ENCODE peak calls at places on chromosome 2, in four cellular contexts. One of them, this sample, is unnamed. For H3K9me3, the result is how much of the 10 kb centered on the place peaks cover.

GRCh38 chr2:142672698-142673097 is 204.8 kb upstream of the KYNU start:
- DNase-seq in gastrocnemius medialis: no peak
- DNase-seq in endothelial cell of umbilical vein: no peak
- DNase-seq in A549: no peak
- DNase-seq in this sample: no peak

GRCh38 chr2:126754240-126755004 is 98.5 kb downstream of the GYPC start:
- DNase-seq in gastrocnemius medialis: no peak
- DNase-seq in A549: no peak
- DNase-seq in endothelial cell of umbilical vein: no peak
- DNase-seq in this sample: no peak

GRCh38 chr2:218166791-218167190 is at the start of gene CXCR1:
- DNase-seq in endothelial cell of umbilical vein: no peak
- DNase-seq in A549: no peak
- DNase-seq in gastrocnemius medialis: no peak
- DNase-seq in this sample: no peak

GRCh38 chr2:16478817-16479216 is 186.8 kb downstream of the CYRIA start:
- DNase-seq in A549: no peak
- DNase-seq in endothelial cell of umbilical vein: no peak
- DNase-seq in gastrocnemius medialis: no peak
- DNase-seq in this sample: no peak

GRCh38 chr2:189933911-189934399 is 128.6 kb downstream of the MSTN start:
- DNase-seq in endothelial cell of umbilical vein: peak
- DNase-seq in gastrocnemius medialis: no peak
- DNase-seq in A549: peak
- DNase-seq in this sample: no peak

GRCh38 chr2:127107622-127107999 is 657 bp upstream of the BIN1 start:
- DNase-seq in gastrocnemius medialis: no peak
- DNase-seq in A549: peak
- DNase-seq in endothelial cell of umbilical vein: no peak
- DNase-seq in this sample: no peak

GRCh38 chr2:192675640-192676039 is 480.9 kb upstream of the TMEFF2 start:
- DNase-seq in endothelial cell of umbilical vein: no peak
- DNase-seq in gastrocnemius medialis: no peak
- DNase-seq in A549: no peak
- DNase-seq in this sample: no peak

GRCh38 chr2:173966274-173967098 is 1.3 kb upstream of the SP3 start:
- DNase-seq in gastrocnemius medialis: no peak
- DNase-seq in A549: peak
- DNase-seq in endothelial cell of umbilical vein: no peak
- DNase-seq in this sample: no peak

GRCh38 chr2:220394433-220394832 is 767.0 kb downstream of the SLC4A3 start:
- DNase-seq in A549: no peak
- DNase-seq in endothelial cell of umbilical vein: no peak
- DNase-seq in gastrocnemius medialis: no peak
- DNase-seq in this sample: no peak

GRCh38 chr2:41854227-41854626 is 193.6 kb upstream of the PKDCC start:
- DNase-seq in gastrocnemius medialis: no peak
- DNase-seq in A549: no peak
- DNase-seq in endothelial cell of umbilical vein: no peak
- DNase-seq in this sample: no peak

GRCh38 chr2:37583867-37584266 is 87.6 kb downstream of the CDC42EP3 start:
- DNase-seq in A549: no peak
- DNase-seq in gastrocnemius medialis: no peak
- DNase-seq in endothelial cell of umbilical vein: peak
- DNase-seq in this sample: no peak

GRCh38 chr2:119683717-119684443 is 4.9 kb downstream of the TMEM177 start:
- DNase-seq in A549: no peak
- DNase-seq in gastrocnemius medialis: no peak
- DNase-seq in endothelial cell of umbilical vein: no peak
- DNase-seq in this sample: no peak

GRCh38 chr2:151638188-151638933 is 95.9 kb downstream of the NEB start:
- DNase-seq in A549: no peak
- DNase-seq in gastrocnemius medialis: no peak
- DNase-seq in endothelial cell of umbilical vein: peak
- DNase-seq in this sample: no peak

GRCh38 chr2:57396364-57397098 is 650.1 kb upstream of the VRK2 start:
- DNase-seq in endothelial cell of umbilical vein: no peak
- DNase-seq in A549: no peak
- DNase-seq in gastrocnemius medialis: no peak
- DNase-seq in this sample: no peak

GRCh38 chr2:157592983-157593382 is 35.7 kb downstream of the ACVR1C start:
- DNase-seq in A549: no peak
- DNase-seq in gastrocnemius medialis: no peak
- DNase-seq in endothelial cell of umbilical vein: peak
- DNase-seq in this sample: no peak

GRCh38 chr2:159506764-159507406 is 109.5 kb downstream of the BAZ2B start:
- DNase-seq in endothelial cell of umbilical vein: peak
- DNase-seq in A549: no peak
- DNase-seq in gastrocnemius medialis: no peak
- DNase-seq in this sample: no peak

GRCh38 chr2:152622228-152622627 is 95.0 kb downstream of the PRPF40A start:
- DNase-seq in A549: no peak
- DNase-seq in gastrocnemius medialis: no peak
- DNase-seq in endothelial cell of umbilical vein: no peak
- DNase-seq in this sample: no peak

DNA sequence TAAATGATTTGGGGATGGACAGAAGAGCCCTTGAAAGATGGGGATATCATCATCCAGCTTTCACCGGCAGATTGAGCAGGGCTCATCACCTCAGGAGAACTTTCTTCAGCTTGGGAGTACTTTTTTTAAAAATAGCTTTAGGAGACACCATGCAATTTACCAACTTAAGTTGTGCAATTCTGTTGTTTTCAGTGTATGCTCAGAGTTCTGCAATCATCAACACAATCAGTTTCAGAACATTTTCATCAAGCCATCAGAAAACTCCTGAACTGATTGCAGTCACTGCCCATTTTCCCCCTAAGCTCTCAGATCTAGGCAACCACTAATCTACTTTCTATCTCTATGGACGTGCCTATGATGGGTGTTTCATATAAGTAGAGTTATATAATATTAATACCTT is 117.7 kb downstream of the CRIM1 start:
- DNase-seq in gastrocnemius medialis: no peak
- DNase-seq in endothelial cell of umbilical vein: no peak
- DNase-seq in A549: no peak
- DNase-seq in this sample: no peak
- H3K9me3 ChIP-seq in gastrocnemius medialis: under half
- H3K9me3 ChIP-seq in endothelial cell of umbilical vein: under half
- H3K9me3 ChIP-seq in A549: half or more
- H3K9me3 ChIP-seq in this sample: under half

DNA sequence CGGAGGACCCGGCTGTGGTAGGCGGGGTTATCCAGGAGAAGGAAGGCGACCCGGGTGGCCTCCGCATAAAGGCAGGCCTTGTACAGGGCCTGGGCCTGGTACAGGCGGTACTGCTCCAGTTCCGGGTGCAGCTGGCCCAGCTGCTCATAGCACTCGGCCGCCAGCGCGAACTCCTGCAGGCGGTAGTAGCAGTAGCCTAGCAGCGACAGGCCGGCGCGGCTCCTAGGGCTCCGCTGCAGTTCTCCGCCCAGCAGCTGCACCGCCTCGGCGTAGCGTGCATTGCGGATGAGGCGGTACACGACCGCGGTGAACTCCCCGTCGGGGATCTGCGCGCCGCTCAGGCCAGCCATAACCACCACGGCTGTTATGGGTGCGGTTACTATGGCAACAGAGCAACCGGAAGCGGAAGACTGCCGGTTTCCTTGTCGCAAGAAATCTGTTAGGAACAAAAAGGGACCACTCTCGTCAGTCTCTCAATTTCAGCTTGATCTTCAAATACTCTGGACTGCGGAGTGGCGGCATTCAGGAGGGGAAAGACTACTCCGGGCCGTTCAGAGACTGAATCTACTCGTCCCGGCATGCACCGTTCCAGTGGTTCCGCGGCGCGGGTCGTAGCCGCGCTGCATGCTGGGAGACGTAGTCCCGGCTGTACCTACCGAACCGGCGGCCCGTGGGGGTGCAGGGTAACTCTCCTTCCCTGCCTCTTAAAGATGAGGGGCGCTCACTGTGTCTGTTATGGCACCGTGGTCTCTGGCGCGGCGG is 160.0 kb downstream of the AGPS start:
- DNase-seq in gastrocnemius medialis: peak
- DNase-seq in A549: peak
- DNase-seq in endothelial cell of umbilical vein: peak
- DNase-seq in this sample: peak
- TF ChIP-seq POLR2A in gastrocnemius medialis: no peak
- TF ChIP-seq POLR2A in A549: peak
- TF ChIP-seq POLR2A in endothelial cell of umbilical vein: peak
- TF ChIP-seq POLR2A in this sample: peak

DNA sequence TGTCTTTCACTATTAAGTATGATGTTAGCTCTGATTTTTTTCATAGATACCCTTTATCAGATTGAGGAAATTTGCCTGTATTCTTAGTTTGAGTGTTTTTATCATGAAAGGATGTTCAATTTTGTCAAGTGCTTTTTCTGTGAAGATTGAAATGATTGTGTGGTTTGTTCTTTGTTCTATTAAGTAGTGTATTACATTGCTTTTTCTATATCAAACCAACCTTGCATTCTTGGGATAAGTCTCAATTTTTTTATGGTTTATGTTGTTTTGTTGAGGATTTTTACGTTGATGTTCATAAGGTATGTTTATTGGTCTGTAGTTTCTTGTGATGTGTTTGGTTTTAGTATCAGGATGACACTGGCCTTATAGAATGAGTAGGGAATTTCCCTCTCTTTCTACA is 19.1 kb downstream of the PDK1 start:
- DNase-seq in A549: no peak
- DNase-seq in endothelial cell of umbilical vein: no peak
- DNase-seq in gastrocnemius medialis: no peak
- DNase-seq in this sample: no peak
- H3K9me3 ChIP-seq in A549: under half
- H3K9me3 ChIP-seq in endothelial cell of umbilical vein: under half
- H3K9me3 ChIP-seq in gastrocnemius medialis: under half
- H3K9me3 ChIP-seq in this sample: under half

DNA sequence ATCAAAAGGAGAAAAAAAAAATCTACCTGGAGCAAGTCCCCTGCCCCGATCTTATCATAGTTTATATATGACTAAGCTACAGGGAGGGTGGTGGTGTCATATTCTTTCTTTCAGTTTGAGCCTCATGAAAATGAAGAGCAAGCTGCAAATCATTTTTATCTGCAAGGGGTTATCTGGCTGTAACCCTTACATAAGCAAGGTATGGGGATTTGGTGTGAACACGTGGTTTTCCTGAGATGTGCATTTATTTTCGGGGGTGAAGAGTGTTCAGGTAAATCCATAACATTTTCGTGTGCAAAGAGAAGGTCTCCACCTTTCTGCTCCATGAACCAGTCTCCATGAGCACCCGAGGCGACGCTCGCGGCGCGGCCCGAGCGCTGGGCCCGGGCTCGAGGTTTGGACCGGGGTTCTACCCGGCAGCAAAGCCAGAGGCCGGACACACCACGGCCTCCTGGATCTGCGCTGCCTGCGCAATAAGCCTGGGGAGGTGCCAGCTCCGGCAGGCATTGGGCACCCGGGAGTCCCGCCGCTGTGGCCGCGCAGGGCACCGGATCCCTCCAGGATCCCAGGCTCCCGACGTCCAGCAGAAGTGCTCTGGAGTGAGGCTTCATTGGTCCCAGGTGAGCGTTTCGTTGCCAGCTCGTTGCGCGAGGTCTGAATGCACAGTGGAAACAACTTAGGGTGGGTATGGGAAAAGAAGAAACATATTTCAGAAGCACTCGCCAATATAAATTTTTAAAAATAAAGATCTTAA is 36.1 kb upstream of the GPD2 start:
- DNase-seq in endothelial cell of umbilical vein: no peak
- DNase-seq in A549: peak
- DNase-seq in gastrocnemius medialis: peak
- DNase-seq in this sample: peak
- TF ChIP-seq POLR2A in endothelial cell of umbilical vein: no peak
- TF ChIP-seq POLR2A in A549: no peak
- TF ChIP-seq POLR2A in gastrocnemius medialis: no peak
- TF ChIP-seq POLR2A in this sample: peak

DNA sequence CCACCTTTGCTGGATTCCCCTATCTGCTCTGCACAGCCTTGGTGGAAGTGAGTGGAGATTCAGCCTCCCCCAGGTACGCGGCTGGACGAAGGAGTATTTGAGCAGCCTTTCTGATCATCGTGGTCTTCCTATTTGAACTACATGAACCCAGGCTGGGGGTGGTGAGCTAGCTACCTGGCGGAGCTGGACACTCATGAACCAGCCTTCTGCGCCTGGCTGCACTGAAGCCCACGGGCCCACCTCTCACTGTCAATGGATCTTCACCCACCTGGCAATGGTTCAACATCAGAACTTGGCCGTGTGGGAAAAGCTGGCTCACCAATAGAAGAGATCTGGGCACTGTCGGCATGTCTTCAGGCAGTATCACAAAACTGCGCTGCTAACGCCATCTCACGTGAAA is 35.4 kb downstream of the ANKMY1 start:
- DNase-seq in A549: no peak
- DNase-seq in gastrocnemius medialis: no peak
- DNase-seq in endothelial cell of umbilical vein: no peak
- DNase-seq in this sample: no peak
- H3K9me3 ChIP-seq in A549: under half
- H3K9me3 ChIP-seq in gastrocnemius medialis: under half
- H3K9me3 ChIP-seq in endothelial cell of umbilical vein: under half
- H3K9me3 ChIP-seq in this sample: under half

GRCh38 chr2:108447947-108448677 is 894 bp upstream of the GCC2 start:
- DNase-seq in A549: peak
- DNase-seq in gastrocnemius medialis: no peak
- DNase-seq in endothelial cell of umbilical vein: no peak
- DNase-seq in this sample: no peak

GRCh38 chr2:108449410-108450200 is 599 bp downstream of the GCC2 start:
- DNase-seq in gastrocnemius medialis: no peak
- DNase-seq in endothelial cell of umbilical vein: peak
- DNase-seq in A549: peak
- DNase-seq in this sample: peak

GRCh38 chr2:108451976-108452375 is 3.0 kb downstream of the GCC2 start:
- DNase-seq in A549: no peak
- DNase-seq in endothelial cell of umbilical vein: no peak
- DNase-seq in gastrocnemius medialis: no peak
- DNase-seq in this sample: no peak

GRCh38 chr2:108446703-108447102 is 2.3 kb upstream of the GCC2 start:
- DNase-seq in gastrocnemius medialis: no peak
- DNase-seq in endothelial cell of umbilical vein: no peak
- DNase-seq in A549: no peak
- DNase-seq in this sample: no peak

GRCh38 chr2:108448678-108449409 is at the start of gene GCC2:
- DNase-seq in endothelial cell of umbilical vein: peak
- DNase-seq in gastrocnemius medialis: peak
- DNase-seq in A549: peak
- DNase-seq in this sample: peak
- TF ChIP-seq POLR2A in endothelial cell of umbilical vein: peak
- TF ChIP-seq POLR2A in gastrocnemius medialis: peak
- TF ChIP-seq POLR2A in A549: peak
- TF ChIP-seq POLR2A in this sample: peak

DNA sequence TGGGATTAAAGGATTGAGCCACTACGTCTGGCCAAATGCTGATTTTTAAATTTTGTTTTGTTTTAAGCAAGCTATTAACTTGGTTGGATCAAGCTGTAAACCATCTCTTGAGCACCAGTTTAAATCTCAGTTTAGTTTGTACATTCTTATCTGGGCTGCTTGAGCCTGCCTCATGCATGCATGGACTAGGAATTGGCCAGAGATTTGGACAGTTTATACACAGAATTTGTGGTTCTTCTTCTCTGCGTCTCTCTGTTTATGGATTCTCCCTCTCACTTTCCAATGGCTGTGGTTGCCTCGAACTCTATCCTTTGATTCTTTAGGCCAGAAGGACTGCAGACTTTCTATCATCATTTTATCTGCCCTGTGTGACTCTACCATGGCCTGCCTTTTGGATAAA is 32.6 kb upstream of the PLB1 start:
- DNase-seq in endothelial cell of umbilical vein: no peak
- DNase-seq in A549: no peak
- DNase-seq in gastrocnemius medialis: no peak
- DNase-seq in this sample: no peak
- H3K9me3 ChIP-seq in endothelial cell of umbilical vein: under half
- H3K9me3 ChIP-seq in A549: under half
- H3K9me3 ChIP-seq in gastrocnemius medialis: under half
- H3K9me3 ChIP-seq in this sample: under half

GRCh38 chr2:33051586-33052385 is 105.0 kb downstream of the LTBP1 start:
- DNase-seq in endothelial cell of umbilical vein: no peak
- DNase-seq in gastrocnemius medialis: no peak
- DNase-seq in A549: peak
- DNase-seq in this sample: peak
- TF ChIP-seq POLR2A in endothelial cell of umbilical vein: no peak
- TF ChIP-seq POLR2A in gastrocnemius medialis: no peak
- TF ChIP-seq POLR2A in A549: no peak
- TF ChIP-seq POLR2A in this sample: no peak